ENCODE peak calls at places on chromosomes 16 and 17, in six cellular contexts. Y, H, I, E, F and J are unnamed samples.

GRCh38 chr17:42266918-42267766 is 9.0 kb downstream of the STAT5B start:
- DNase-seq in Y (peak; percentile 99), H (no peak), I (peak; percentile 51), E (no peak), F (no peak), J (peak; percentile 100)

GRCh38 chr17:32492281-32492623 is 5.5 kb downstream of the CDK5R1 start:
- DNase-seq in Y (no peak), H (no peak), I (no peak), E (no peak), F (no peak), J (no peak)

GRCh38 chr16:17177242-17177967 is 293.4 kb downstream of the XYLT1 start:
- DNase-seq in Y (peak; percentile 68), H (no peak), I (no peak), E (no peak), F (no peak), J (no peak)

GRCh38 chr17:82464567-82464929 is 6.0 kb downstream of the NARF start:
- DNase-seq in Y (no peak), H (no peak), I (no peak), E (no peak), F (no peak), J (no peak)

GRCh38 chr16:28597692-28598261 is 927 bp upstream of the SULT1A2 start:
- DNase-seq in Y (no peak), H (peak; percentile 65), I (peak; percentile 77), E (peak; percentile 29), F (peak; percentile 15), J (no peak)

GRCh38 chr17:556431-556995 is 158.1 kb downstream of the VPS53 start:
- DNase-seq in Y (no peak), H (no peak), I (no peak), E (no peak), F (no peak), J (no peak)

GRCh38 chr17:31156326-31156725 is 61.5 kb downstream of the NF1 start:
- DNase-seq in Y (peak; percentile 78), H (no peak), I (no peak), E (no peak), F (no peak), J (no peak)

GRCh38 chr17:77616243-77616731 is 342.2 kb upstream of the TNRC6C start:
- DNase-seq in Y (no peak), H (no peak), I (no peak), E (no peak), F (no peak), J (no peak)

GRCh38 chr17:48594412-48595106 is 980 bp upstream of the HOXB5 start:
- DNase-seq in Y (peak; percentile 63), H (no peak), I (no peak), E (no peak), F (no peak), J (peak; percentile 81)

GRCh38 chr16:54203384-54203783 is 83.2 kb downstream of the IRX3 start:
- DNase-seq in Y (no peak), H (no peak), I (no peak), E (no peak), F (no peak), J (no peak)

GRCh38 chr16:31476305-31477219 is 4.6 kb downstream of the TGFB1I1 start:
- DNase-seq in Y (no peak), H (peak; percentile 87), I (peak; percentile 78), E (no peak), F (no peak), J (peak; percentile 23)

GRCh38 chr17:77371117-77371887 is 230.5 kb downstream of the SEC14L1 start:
- DNase-seq in Y (peak; percentile 50), H (no peak), I (no peak), E (no peak), F (no peak), J (peak; percentile 76)

GRCh38 chr17:2710804-2711607 is 558 bp downstream of the CLUH start:
- DNase-seq in Y (no peak), H (no peak), I (peak; percentile 30), E (no peak), F (no peak), J (peak; percentile 45)

GRCh38 chr16:57728336-57729181 is 7.0 kb upstream of the KATNB1 start:
- DNase-seq in Y (no peak), H (no peak), I (no peak), E (no peak), F (no peak), J (no peak)

GRCh38 chr17:62179525-62180161 is 114.6 kb upstream of the MED13 start:
- DNase-seq in Y (peak; percentile 50), H (no peak), I (peak; percentile 83), E (no peak), F (no peak), J (peak; percentile 86)
- H2BK120ac ChIP-seq in Y (no peak overlapping the region), H (no peak overlapping the region), I (no peak overlapping the region), E (no peak overlapping the region), F (no peak overlapping the region), J (no peak overlapping the region)

GRCh38 chr16:4765511-4766474 is 1.2 kb downstream of the ZNF500 start:
- DNase-seq in Y (no peak), H (no peak), I (no peak), E (no peak), F (no peak), J (no peak)
- H2BK15ac ChIP-seq in Y (no peak overlapping the region), H (no peak overlapping the region), I (no peak overlapping the region), E (no peak overlapping the region), F (no peak overlapping the region), J (no peak overlapping the region)

GRCh38 chr17:50051606-50052005 is 4.3 kb upstream of the ITGA3 start:
- DNase-seq in Y (no peak), H (no peak), I (no peak), E (no peak), F (no peak), J (no peak)

GRCh38 chr17:50052241-50052788 is 3.6 kb upstream of the ITGA3 start:
- DNase-seq in Y (no peak), H (peak; percentile 30), I (no peak), E (no peak), F (no peak), J (no peak)

GRCh38 chr17:50050431-50051032 is 5.4 kb upstream of the ITGA3 start:
- DNase-seq in Y (no peak), H (no peak), I (no peak), E (no peak), F (no peak), J (no peak)

GRCh38 chr17:50049636-50050035 is 6.3 kb upstream of the ITGA3 start:
- DNase-seq in Y (no peak), H (peak; percentile 44), I (no peak), E (no peak), F (no peak), J (no peak)

DNA sequence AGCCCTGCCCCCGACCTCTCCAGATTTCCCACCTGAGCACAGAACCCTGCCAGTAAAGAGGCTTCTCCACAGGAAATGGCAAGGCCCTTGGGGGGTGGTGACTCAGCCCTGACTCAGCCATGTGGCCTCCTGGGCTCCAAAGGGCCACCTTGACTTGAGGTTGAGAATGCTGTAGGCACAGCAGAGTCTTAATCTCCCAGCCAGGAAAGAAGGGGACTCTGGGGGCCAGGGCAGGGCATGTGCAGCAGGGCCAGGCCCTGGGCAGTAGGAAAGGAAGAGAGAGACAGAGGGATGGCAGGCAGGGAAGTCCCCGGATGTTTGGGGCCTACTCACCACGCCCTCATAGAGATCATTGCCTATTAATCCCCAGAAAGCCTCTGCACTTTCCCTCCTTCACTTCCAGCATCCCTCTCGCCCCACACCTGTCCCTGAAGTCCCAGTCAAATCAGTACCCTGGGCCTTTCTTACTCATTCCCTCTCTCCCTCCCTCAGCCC is 4.8 kb upstream of the ITGA3 start:
- DNase-seq in Y (peak; percentile 88), H (peak; percentile 75), I (peak; percentile 92), E (no peak), F (no peak), J (peak; percentile 84)
- H2BK120ac ChIP-seq in Y (peak overlapping the region; percentile 98), H (no peak overlapping the region), I (peak overlapping the region; percentile 52), E (no peak overlapping the region), F (no peak overlapping the region), J (peak overlapping the region; percentile 3)

DNA sequence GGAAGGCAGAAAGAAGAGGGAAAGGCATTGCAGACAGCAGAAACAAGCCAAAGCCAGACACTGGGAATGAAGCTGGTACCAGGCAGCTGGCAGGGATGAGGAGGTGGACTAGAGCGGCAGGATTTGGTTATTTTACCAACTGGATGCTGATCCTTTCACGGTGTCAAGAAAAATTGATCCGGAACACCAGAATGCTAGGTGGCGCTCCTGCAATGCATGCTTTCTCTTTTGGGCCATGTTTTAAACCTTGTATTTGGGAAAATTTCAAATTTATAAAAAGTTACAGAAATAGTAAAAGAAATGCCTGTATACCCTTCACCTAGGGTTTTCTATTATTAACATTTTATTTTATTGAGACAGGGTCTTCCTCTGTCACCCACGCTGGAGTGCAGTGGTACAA is 224.7 kb downstream of the SOX9 start:
- DNase-seq in Y (no peak), H (no peak), I (no peak), E (no peak), F (no peak), J (no peak)
- H2BK15ac ChIP-seq in Y (peak overlapping the region; percentile 7), H (no peak overlapping the region), I (no peak overlapping the region), E (no peak overlapping the region), F (no peak overlapping the region), J (no peak overlapping the region)

DNA sequence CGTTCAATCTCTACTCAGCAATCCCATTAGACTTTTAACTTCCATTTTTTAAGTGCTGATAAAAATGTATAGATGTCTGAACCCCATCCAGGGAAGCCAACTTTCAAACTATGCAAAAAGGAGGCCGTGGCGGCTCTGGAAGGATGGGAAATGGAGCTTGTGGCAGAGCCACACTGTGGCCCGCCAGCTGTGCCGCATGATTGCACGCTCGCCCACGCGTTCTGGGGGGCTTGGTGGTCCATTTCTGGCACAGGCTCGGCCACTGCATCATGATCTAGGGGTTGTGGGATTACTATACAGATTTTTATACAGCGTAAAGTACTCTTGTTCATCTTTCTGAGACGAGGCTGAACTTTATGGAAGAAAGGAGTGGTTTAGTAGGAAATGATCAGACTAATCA is 57.6 kb downstream of the FOXL1 start:
- DNase-seq in Y (no peak), H (no peak), I (no peak), E (no peak), F (no peak), J (no peak)
- H2BK120ac ChIP-seq in Y (no peak overlapping the region), H (no peak overlapping the region), I (no peak overlapping the region), E (no peak overlapping the region), F (no peak overlapping the region), J (no peak overlapping the region)

GRCh38 chr17:51657224-51657623 is 396.9 kb downstream of the UTP18 start:
- DNase-seq in Y (no peak), H (no peak), I (no peak), E (no peak), F (no peak), J (no peak)
- H2BK15ac ChIP-seq in Y (no peak overlapping the region), H (no peak overlapping the region), I (no peak overlapping the region), E (no peak overlapping the region), F (no peak overlapping the region), J (no peak overlapping the region)

GRCh38 chr17:27354491-27355081 is 60.7 kb downstream of the WSB1 start:
- DNase-seq in Y (no peak), H (no peak), I (peak; percentile 57), E (no peak), F (no peak), J (no peak)

GRCh38 chr17:27353469-27354050 is 59.6 kb downstream of the WSB1 start:
- DNase-seq in Y (peak; percentile 92), H (peak; percentile 94), I (peak; percentile 95), E (peak; percentile 90), F (peak; percentile 53), J (peak; percentile 95)

GRCh38 chr17:27352481-27353460 is 58.9 kb downstream of the WSB1 start:
- DNase-seq in Y (peak; percentile 24), H (no peak), I (peak; percentile 40), E (no peak), F (no peak), J (no peak)

GRCh38 chr17:27355419-27355818 is 61.5 kb downstream of the WSB1 start:
- DNase-seq in Y (no peak), H (no peak), I (peak; percentile 45), E (no peak), F (no peak), J (no peak)

GRCh38 chr17:27354051-27354490 is 60.2 kb downstream of the WSB1 start:
- DNase-seq in Y (no peak), H (peak; percentile 55), I (no peak), E (no peak), F (no peak), J (no peak)
- H2BK120ac ChIP-seq in Y (peak overlapping the region; percentile 92), H (no peak overlapping the region), I (no peak overlapping the region), E (no peak overlapping the region), F (no peak overlapping the region), J (no peak overlapping the region)